ENCODE peak calls at places on chromosomes 7 and 10, in four cellular contexts. One of them, this sample, is unnamed.

GRCh38 chr10:113235505-113235904 is 285.5 kb downstream of the TCF7L2 start:
- DNase-seq in iPS-NIHi11: no peak
- DNase-seq in AG08395: no peak
- DNase-seq in left colon: no peak
- DNase-seq in this sample: peak

GRCh38 chr10:129621062-129621461 is 154.0 kb downstream of the MGMT start:
- DNase-seq in iPS-NIHi11: no peak
- DNase-seq in AG08395: no peak
- DNase-seq in left colon: no peak
- DNase-seq in this sample: no peak

GRCh38 chr10:16674147-16674703 is 143.0 kb downstream of the RSU1 start:
- DNase-seq in iPS-NIHi11: no peak
- DNase-seq in AG08395: no peak
- DNase-seq in left colon: no peak
- DNase-seq in this sample: no peak

GRCh38 chr10:77989081-77989724 is 40.1 kb downstream of the POLR3A start:
- DNase-seq in iPS-NIHi11: no peak
- DNase-seq in AG08395: peak
- DNase-seq in left colon: no peak
- DNase-seq in this sample: peak

GRCh38 chr7:15555385-15555859 is 6.4 kb downstream of the AGMO start:
- DNase-seq in iPS-NIHi11: no peak
- DNase-seq in AG08395: no peak
- DNase-seq in left colon: no peak
- DNase-seq in this sample: no peak

GRCh38 chr10:7529638-7530037 is 118.8 kb upstream of the SFMBT2 start:
- DNase-seq in iPS-NIHi11: no peak
- DNase-seq in AG08395: no peak
- DNase-seq in left colon: no peak
- DNase-seq in this sample: no peak

GRCh38 chr7:77442631-77443420 is 26.7 kb upstream of the GSAP start:
- DNase-seq in iPS-NIHi11: no peak
- DNase-seq in AG08395: peak
- DNase-seq in left colon: no peak
- DNase-seq in this sample: no peak

GRCh38 chr7:87100326-87100725 is 40.9 kb upstream of the ELAPOR2 start:
- DNase-seq in iPS-NIHi11: no peak
- DNase-seq in AG08395: no peak
- DNase-seq in left colon: no peak
- DNase-seq in this sample: no peak

GRCh38 chr10:89685932-89686331 is 15.5 kb upstream of the KIF20B start:
- DNase-seq in iPS-NIHi11: no peak
- DNase-seq in AG08395: no peak
- DNase-seq in left colon: no peak
- DNase-seq in this sample: no peak

GRCh38 chr7:71746004-71746403 is 614.1 kb downstream of the GALNT17 start:
- DNase-seq in iPS-NIHi11: no peak
- DNase-seq in AG08395: no peak
- DNase-seq in left colon: no peak
- DNase-seq in this sample: no peak

GRCh38 chr7:101936612-101937231 is 119.3 kb downstream of the CUX1 start:
- DNase-seq in iPS-NIHi11: peak
- DNase-seq in AG08395: peak
- DNase-seq in left colon: peak
- DNase-seq in this sample: peak

GRCh38 chr10:6140141-6140841 is 51.5 kb downstream of the RBM17 start:
- DNase-seq in iPS-NIHi11: peak
- DNase-seq in AG08395: no peak
- DNase-seq in left colon: peak
- DNase-seq in this sample: no peak

GRCh38 chr7:21753071-21753470 is 192.6 kb downstream of the CDCA7L start:
- DNase-seq in iPS-NIHi11: no peak
- DNase-seq in AG08395: no peak
- DNase-seq in left colon: no peak
- DNase-seq in this sample: no peak

GRCh38 chr10:13496164-13496563 is 32.6 kb downstream of the BEND7 start:
- DNase-seq in iPS-NIHi11: no peak
- DNase-seq in AG08395: no peak
- DNase-seq in left colon: no peak
- DNase-seq in this sample: no peak

GRCh38 chr7:47304727-47305719 is 276.9 kb downstream of the TNS3 start:
- DNase-seq in iPS-NIHi11: no peak
- DNase-seq in AG08395: no peak
- DNase-seq in left colon: no peak
- DNase-seq in this sample: no peak

GRCh38 chr7:40990841-40991240 is 712.0 kb downstream of the INHBA start:
- DNase-seq in iPS-NIHi11: no peak
- DNase-seq in AG08395: no peak
- DNase-seq in left colon: no peak
- DNase-seq in this sample: no peak

GRCh38 chr10:34815174-34816066 is at the start of gene PARD3:
- DNase-seq in iPS-NIHi11: peak
- DNase-seq in AG08395: peak
- DNase-seq in left colon: peak
- DNase-seq in this sample: peak

GRCh38 chr7:156650042-156650441 is 9.5 kb downstream of the RNF32 start:
- DNase-seq in iPS-NIHi11: peak
- DNase-seq in AG08395: peak
- DNase-seq in left colon: peak
- DNase-seq in this sample: peak

GRCh38 chr7:36021367-36021766 is 131.7 kb upstream of the EEPD1 start:
- DNase-seq in iPS-NIHi11: peak
- DNase-seq in AG08395: no peak
- DNase-seq in left colon: no peak
- DNase-seq in this sample: no peak

GRCh38 chr7:64618785-64619456 is 47.0 kb upstream of the ZNF107 start:
- DNase-seq in iPS-NIHi11: peak
- DNase-seq in AG08395: peak
- DNase-seq in left colon: no peak
- DNase-seq in this sample: no peak

GRCh38 chr10:77131214-77131613 is 506.4 kb downstream of the KCNMA1 start:
- DNase-seq in iPS-NIHi11: no peak
- DNase-seq in AG08395: no peak
- DNase-seq in left colon: no peak
- DNase-seq in this sample: no peak

GRCh38 chr7:127715272-127715671 is 63.3 kb downstream of the SND1 start:
- DNase-seq in iPS-NIHi11: no peak
- DNase-seq in AG08395: no peak
- DNase-seq in left colon: no peak
- DNase-seq in this sample: no peak

GRCh38 chr10:49742683-49743463 is 19.2 kb downstream of the OGDHL start:
- DNase-seq in iPS-NIHi11: peak
- DNase-seq in AG08395: no peak
- DNase-seq in left colon: no peak
- DNase-seq in this sample: peak

GRCh38 chr10:115441907-115442520 is 348.8 kb downstream of the ATRNL1 start:
- DNase-seq in iPS-NIHi11: no peak
- DNase-seq in AG08395: no peak
- DNase-seq in left colon: no peak
- DNase-seq in this sample: no peak